ENCODE peak calls at places on chromosomes 6 and 20, in six cellular contexts. A, O, I, M, P and J are unnamed samples.
A peak's percentile ranks its signal among the peaks of the same experiment; 100 is the strongest.

GRCh38 chr6:15776458-15776980 is 113.7 kb upstream of the DTNBP1 start:
- DNase-seq in O (no peak), P (no peak), M (no peak), A (no peak), I (no peak), J (no peak)

GRCh38 chr20:50348118-50348517 is 157.5 kb downstream of the CEBPB start:
- DNase-seq in P (no peak), A (no peak), I (no peak), M (no peak), O (no peak), J (no peak)

GRCh38 chr6:43489277-43490072 is 12.1 kb downstream of the TJAP1 start:
- DNase-seq in I (no peak), O (no peak), M (no peak), A (no peak), P (no peak), J (no peak)

GRCh38 chr6:53615633-53616449 is 49.7 kb downstream of the KLHL31 start:
- DNase-seq in I (peak; percentile 33), P (peak; percentile 12), O (no peak), A (no peak), M (peak; percentile 88), J (no peak)

GRCh38 chr6:113833537-113833936 is 23.6 kb upstream of the MARCKS start:
- DNase-seq in P (no peak), M (peak; percentile 26), I (peak; percentile 87), O (no peak), A (no peak), J (no peak)

GRCh38 chr6:33061987-33062386 is 11.5 kb downstream of the HLA-DPA1 start:
- DNase-seq in A (no peak), O (no peak), I (peak; percentile 2), M (no peak), P (no peak), J (no peak)

GRCh38 chr20:37209193-37209592 is 29.8 kb upstream of the MROH8 start:
- DNase-seq in A (no peak), O (no peak), P (no peak), M (no peak), I (no peak), J (no peak)

GRCh38 chr6:16358531-16359138 is 120.2 kb downstream of the GMPR start:
- DNase-seq in P (no peak), I (no peak), A (no peak), M (no peak), O (no peak), J (no peak)

GRCh38 chr6:15551262-15551661 is 111.6 kb downstream of the DTNBP1 start:
- DNase-seq in A (no peak), M (no peak), I (no peak), O (no peak), P (no peak), J (no peak)

GRCh38 chr6:111589366-111589765 is 16.3 kb downstream of the TRAF3IP2 start:
- DNase-seq in A (no peak), P (peak; percentile 78), I (peak; percentile 96), O (no peak), M (peak; percentile 95), J (no peak)

GRCh38 chr20:64143018-64143801 is 21.0 kb upstream of the MYT1 start:
- DNase-seq in M (no peak), I (no peak), O (no peak), A (no peak), P (no peak), J (no peak)

GRCh38 chr20:56949318-56949717 is 317.1 kb downstream of the BMP7 start:
- DNase-seq in I (no peak), A (no peak), O (no peak), P (no peak), M (peak; percentile 37), J (no peak)

GRCh38 chr6:72367439-72367838 is 254.4 kb upstream of the KCNQ5 start:
- DNase-seq in I (no peak), A (no peak), M (no peak), P (no peak), O (no peak), J (no peak)
- TF ChIP-seq CTCF in I (no peak), A (no peak), M (no peak), P (no peak), O (no peak), J (no peak)

GRCh38 chr20:23028377-23028776 is 6.7 kb upstream of the SSTR4 start:
- DNase-seq in A (no peak), M (no peak), I (no peak), P (no peak), O (no peak), J (no peak)
- TF ChIP-seq CTCF in A (no peak), M (no peak), I (no peak), P (no peak), O (no peak), J (no peak)

DNA sequence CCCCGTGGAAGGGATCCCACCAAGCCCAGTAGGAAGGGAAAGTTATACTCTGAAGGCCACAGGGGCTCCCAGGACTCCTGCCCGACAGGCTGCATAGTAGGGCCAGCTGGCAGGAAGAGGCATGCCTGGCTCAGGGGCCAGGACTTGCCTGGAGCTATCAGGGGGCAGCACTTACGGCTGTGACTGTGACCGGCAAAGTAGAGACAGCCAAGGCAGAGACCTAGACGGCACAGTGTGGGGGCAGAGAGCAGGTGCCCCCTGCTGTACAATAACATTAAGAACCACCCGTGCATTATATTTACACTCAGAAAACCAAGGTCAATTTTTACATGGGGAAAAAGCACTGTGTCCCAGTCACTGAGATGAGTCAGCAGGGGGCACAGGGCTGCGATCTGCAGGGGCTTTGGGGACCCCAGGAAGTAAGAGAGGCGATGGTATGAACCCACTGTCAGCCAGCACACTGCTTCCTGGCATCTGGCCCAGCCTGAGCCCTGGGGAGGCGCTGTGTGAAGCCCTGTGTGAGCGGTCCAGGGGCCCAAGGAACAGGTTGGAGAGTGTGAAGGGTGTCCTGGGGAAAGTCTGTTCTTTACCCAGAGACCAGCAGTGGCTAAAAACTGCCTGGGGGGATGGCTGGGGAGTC is 9.9 kb downstream of the CCDC167 start:
- DNase-seq in P (no peak), I (no peak), O (no peak), M (no peak), A (no peak), J (no peak)
- TF ChIP-seq CTCF in P (peak; percentile 4), I (peak; percentile 8), O (no peak), M (no peak), A (no peak), J (no peak)

GRCh38 chr20:6829510-6830116 is 62.1 kb downstream of the BMP2 start:
- DNase-seq in P (no peak), M (no peak), I (no peak), O (no peak), A (no peak), J (no peak)
- TF ChIP-seq CTCF in P (peak; percentile 24), M (no peak), I (peak; percentile 23), O (no peak), A (no peak), J (no peak)